ENCODE peak calls at places on chromosome 15, in four cellular contexts. N, K, Q and M are unnamed samples.

GRCh38 chr15:66196565-66196964 is 57.0 kb downstream of the MEGF11 start:
- DNase-seq in K (no peak), N (no peak), Q (peak), M (no peak)

GRCh38 chr15:92803852-92804609 is 96.1 kb upstream of the CHD2 start:
- DNase-seq in Q (peak), K (peak), N (peak), M (peak)

GRCh38 chr15:90389513-90389912 is 1.5 kb downstream of the IQGAP1 start:
- DNase-seq in K (no peak), N (no peak), Q (no peak), M (no peak)

GRCh38 chr15:80906159-80906775 is 83.4 kb downstream of the MESD start:
- DNase-seq in Q (peak), K (no peak), N (no peak), M (no peak)

GRCh38 chr15:44584162-44584749 is 47.3 kb downstream of the EIF3J start:
- DNase-seq in N (peak), K (no peak), Q (peak), M (peak)

GRCh38 chr15:74504418-74504817 is 36.6 kb upstream of the ARID3B start:
- DNase-seq in N (no peak), Q (peak), K (no peak), M (no peak)

GRCh38 chr15:63501256-63502089 is 2.9 kb upstream of the USP3 start:
- DNase-seq in K (peak), Q (peak), N (peak), M (peak)

GRCh38 chr15:93854088-93854487 is 377.3 kb upstream of the MCTP2 start:
- DNase-seq in N (no peak), K (no peak), Q (no peak), M (no peak)

GRCh38 chr15:29124581-29125381 is 144.8 kb downstream of the NSMCE3 start:
- DNase-seq in Q (peak), K (peak), N (no peak), M (no peak)

GRCh38 chr15:92143765-92144164 is 249.9 kb upstream of the ST8SIA2 start:
- DNase-seq in Q (no peak), K (no peak), N (no peak), M (no peak)

GRCh38 chr15:58165661-58166060 is 27.5 kb downstream of the AQP9 start:
- DNase-seq in Q (peak), N (peak), K (no peak), M (no peak)

GRCh38 chr15:91970142-91970541 is 116.6 kb downstream of the SLCO3A1 start:
- DNase-seq in K (peak), N (peak), Q (peak), M (no peak)

GRCh38 chr15:101390462-101390861 is 95.4 kb upstream of the SNRPA1 start:
- DNase-seq in K (no peak), Q (no peak), N (no peak), M (no peak)

GRCh38 chr15:65888998-65889397 is 19.7 kb downstream of the RAB11A start:
- DNase-seq in N (no peak), K (no peak), Q (no peak), M (no peak)

GRCh38 chr15:57217716-57218598 is 158.3 kb upstream of the CGNL1 start:
- DNase-seq in K (no peak), N (no peak), Q (peak), M (no peak)

GRCh38 chr15:70605606-70606410 is 157.6 kb downstream of the UACA start:
- DNase-seq in K (no peak), Q (peak), N (peak), M (no peak)

GRCh38 chr15:101239724-101240136 is 12.1 kb downstream of the CHSY1 start:
- DNase-seq in Q (no peak), K (no peak), N (no peak), M (no peak)

GRCh38 chr15:80105193-80105984 is 45.9 kb downstream of the ZFAND6 start:
- DNase-seq in N (peak), K (no peak), Q (peak), M (no peak)

GRCh38 chr15:56472278-56472677 is 7.3 kb upstream of the MNS1 start:
- DNase-seq in Q (no peak), N (no peak), K (no peak), M (no peak)

GRCh38 chr15:69459063-69459462 is 6.4 kb downstream of the RPLP1 start:
- DNase-seq in N (no peak), Q (no peak), K (no peak), M (no peak)

GRCh38 chr15:88635343-88635742 is 3.5 kb upstream of the ISG20 start:
- DNase-seq in K (no peak), N (no peak), Q (no peak), M (no peak)

GRCh38 chr15:88634449-88634848 is 4.4 kb upstream of the ISG20 start:
- DNase-seq in Q (no peak), K (no peak), N (no peak), M (no peak)

GRCh38 chr15:88637436-88637835 is 1.4 kb upstream of the ISG20 start:
- DNase-seq in Q (no peak), K (no peak), N (no peak), M (no peak)

GRCh38 chr15:88636654-88637053 is 2.2 kb upstream of the ISG20 start:
- DNase-seq in N (no peak), K (no peak), Q (no peak), M (no peak)

GRCh38 chr15:88636039-88636438 is 2.8 kb upstream of the ISG20 start:
- DNase-seq in Q (no peak), K (peak), N (no peak), M (peak)
- H3K4me3 ChIP-seq in Q (no peak), K (no peak), N (no peak), M (peak)

DNA sequence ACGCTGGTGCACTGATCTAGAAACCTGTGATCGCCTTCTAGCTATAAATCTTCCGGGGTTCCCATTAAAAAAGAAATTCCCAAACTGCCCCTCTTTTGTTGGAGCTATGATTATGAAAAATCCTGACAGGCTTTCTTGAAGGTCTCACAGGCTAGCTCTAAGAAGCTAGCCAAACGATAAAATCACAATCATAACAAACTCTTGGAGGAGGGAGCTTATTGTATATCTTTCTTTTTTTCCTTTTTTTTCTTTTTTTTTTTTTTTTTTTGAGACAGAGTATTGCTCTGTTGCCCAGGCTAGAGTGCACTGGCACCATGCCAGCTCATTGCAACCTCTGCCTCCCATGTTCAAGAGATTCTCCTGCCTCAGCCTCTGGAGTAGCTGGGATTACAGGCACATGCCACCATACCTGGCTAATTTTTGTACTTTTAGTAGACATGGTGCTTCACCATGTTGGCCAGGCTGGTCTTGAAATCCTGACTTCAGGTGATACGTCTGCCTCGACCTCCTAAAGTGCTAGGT is 72.0 kb downstream of the MYO1E start:
- DNase-seq in N (peak), K (no peak), Q (no peak), M (no peak)
- H3K4me3 ChIP-seq in N (no peak), K (no peak), Q (no peak), M (peak)

DNA sequence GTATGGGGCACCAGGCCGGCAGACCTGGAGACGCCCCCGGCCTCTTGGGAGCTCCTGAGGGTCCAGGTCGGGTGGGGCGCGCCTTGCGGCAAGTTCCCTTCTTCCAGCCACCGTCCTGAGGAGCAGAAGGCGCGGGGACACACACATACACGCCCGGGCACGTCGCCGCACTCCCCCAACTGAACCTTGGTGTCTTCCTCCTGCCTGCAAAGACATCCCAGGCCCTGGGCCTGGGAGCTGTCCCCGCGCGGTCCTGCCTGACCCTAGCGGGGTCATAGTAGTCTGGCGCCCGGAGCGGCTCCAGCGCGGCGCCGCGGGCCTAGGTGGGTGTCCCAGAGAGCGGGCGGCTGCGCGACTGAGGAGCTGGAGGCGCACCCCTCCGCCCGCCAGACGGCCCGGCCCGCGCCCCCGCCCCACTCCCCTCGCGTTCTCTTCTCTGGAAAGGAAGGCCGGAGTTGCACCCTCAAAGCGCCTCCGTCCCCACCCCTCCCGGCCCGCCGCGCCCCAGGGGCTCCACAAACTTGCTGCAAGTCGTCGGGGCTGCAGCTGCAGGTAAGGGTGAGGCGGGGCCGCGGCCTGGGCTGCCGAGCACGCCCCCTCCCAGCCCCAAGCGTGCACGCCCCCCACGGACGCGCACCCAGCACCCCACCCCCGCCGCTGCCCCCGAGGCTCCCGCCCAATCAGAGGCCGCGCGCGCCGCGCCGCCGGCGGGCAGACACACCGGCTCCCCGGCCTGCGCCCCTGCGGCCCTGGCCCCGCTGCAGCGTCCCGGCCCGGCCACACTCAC is 186.0 kb upstream of the LINGO1 start:
- DNase-seq in Q (no peak), N (no peak), K (no peak), M (no peak)
- H3K4me3 ChIP-seq in Q (no peak), N (no peak), K (no peak), M (no peak)

GRCh38 chr15:49622561-49622960 is 1.7 kb downstream of the DTWD1 start:
- DNase-seq in N (peak), K (no peak), Q (peak), M (no peak)
- H3K4me3 ChIP-seq in N (no peak), K (no peak), Q (no peak), M (no peak)

GRCh38 chr15:62164500-62165028 is 521 bp downstream of the C2CD4B start:
- DNase-seq in N (peak), Q (peak), K (peak), M (no peak)
- H3K4me3 ChIP-seq in N (peak), Q (no peak), K (no peak), M (peak)

DNA sequence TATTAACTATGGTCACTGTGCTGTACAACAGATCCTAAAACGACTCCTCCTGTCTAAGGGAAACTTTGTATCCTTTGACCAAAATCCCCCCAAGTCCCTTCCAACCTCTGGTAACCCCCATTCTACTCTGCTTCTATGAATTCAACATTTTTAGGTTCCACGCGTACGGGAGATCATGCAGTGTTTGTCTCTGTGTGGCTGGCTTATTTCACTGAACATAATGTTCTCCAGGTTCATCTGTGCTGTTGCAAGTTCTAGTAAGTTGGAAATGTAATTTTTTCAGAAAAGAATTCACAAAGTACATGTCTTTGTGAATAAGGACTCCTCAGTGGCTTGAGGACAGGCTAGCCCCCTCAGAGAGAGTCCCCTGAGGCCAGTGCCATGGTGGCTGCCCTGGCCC is 66.1 kb downstream of the ATP10A start:
- DNase-seq in Q (no peak), N (no peak), K (no peak), M (no peak)
- H3K4me3 ChIP-seq in Q (no peak), N (no peak), K (no peak), M (no peak)